ENCODE peak calls at places on chromosomes 7 and 10, in four cellular contexts. D is GM12864, P is foreskin fibroblast, H is cardiac fibroblast. U is an unnamed sample.

GRCh38 chr10:117327262-117327661 is 48.0 kb downstream of the PDZD8 start:
- DNase-seq in D (no peak), P (no peak), H (no peak), U (no peak)

GRCh38 chr7:117072620-117073118 is 119.4 kb downstream of the ST7 start:
- DNase-seq in D (no peak), P (no peak), H (peak), U (no peak)

GRCh38 chr7:127821146-127821545 is 169.2 kb downstream of the SND1 start:
- DNase-seq in D (no peak), P (no peak), H (no peak), U (no peak)

GRCh38 chr10:77622822-77623410 is 14.7 kb downstream of the KCNMA1 start:
- DNase-seq in D (no peak), P (no peak), H (no peak), U (no peak)

GRCh38 chr7:23598321-23598720 is 1.1 kb downstream of the CCDC126 start:
- DNase-seq in D (no peak), P (no peak), H (peak), U (no peak)

GRCh38 chr7:38025815-38026214 is 105.4 kb downstream of the EPDR1 start:
- DNase-seq in D (no peak), P (no peak), H (peak), U (no peak)

GRCh38 chr7:141590666-141591065 is 39.5 kb downstream of the AGK start:
- DNase-seq in D (no peak), P (no peak), H (peak), U (no peak)

GRCh38 chr10:91907033-91907594 is 2.2 kb downstream of the FGFBP3 start:
- DNase-seq in D (no peak), P (no peak), H (peak), U (no peak)

GRCh38 chr7:46363688-46364087 is 442.6 kb upstream of the IGFBP3 start:
- DNase-seq in D (no peak), P (no peak), H (no peak), U (no peak)

DNA sequence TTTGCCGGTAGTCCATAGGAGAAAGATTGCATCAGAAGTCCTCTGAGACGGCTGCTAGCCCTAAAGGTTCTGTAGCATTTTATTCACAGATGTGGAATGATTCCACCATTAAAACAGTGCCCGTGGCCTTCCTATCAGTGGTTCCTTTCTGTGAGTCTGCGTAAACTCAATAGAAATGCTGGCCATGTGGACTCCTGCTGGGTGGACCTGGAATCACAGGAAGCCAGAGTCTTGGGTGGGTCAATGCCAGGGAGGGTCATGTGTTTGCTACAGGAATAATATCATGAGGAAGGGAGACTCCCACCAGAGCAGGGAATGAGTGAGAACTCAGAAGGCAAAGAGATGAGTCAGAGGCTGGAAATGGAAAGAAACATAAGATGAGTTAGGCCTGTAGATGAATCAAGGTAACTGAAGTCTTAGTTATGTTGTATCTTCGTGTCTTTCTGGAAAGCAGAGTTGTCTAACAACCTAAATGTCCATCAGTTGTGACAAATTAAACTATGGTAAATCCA is 410.4 kb upstream of the AUTS2 start:
- DNase-seq in D (no peak), P (no peak), H (no peak), U (no peak)
- TF ChIP-seq CTCF in D (no peak), P (no peak), H (no peak), U (no peak)

DNA sequence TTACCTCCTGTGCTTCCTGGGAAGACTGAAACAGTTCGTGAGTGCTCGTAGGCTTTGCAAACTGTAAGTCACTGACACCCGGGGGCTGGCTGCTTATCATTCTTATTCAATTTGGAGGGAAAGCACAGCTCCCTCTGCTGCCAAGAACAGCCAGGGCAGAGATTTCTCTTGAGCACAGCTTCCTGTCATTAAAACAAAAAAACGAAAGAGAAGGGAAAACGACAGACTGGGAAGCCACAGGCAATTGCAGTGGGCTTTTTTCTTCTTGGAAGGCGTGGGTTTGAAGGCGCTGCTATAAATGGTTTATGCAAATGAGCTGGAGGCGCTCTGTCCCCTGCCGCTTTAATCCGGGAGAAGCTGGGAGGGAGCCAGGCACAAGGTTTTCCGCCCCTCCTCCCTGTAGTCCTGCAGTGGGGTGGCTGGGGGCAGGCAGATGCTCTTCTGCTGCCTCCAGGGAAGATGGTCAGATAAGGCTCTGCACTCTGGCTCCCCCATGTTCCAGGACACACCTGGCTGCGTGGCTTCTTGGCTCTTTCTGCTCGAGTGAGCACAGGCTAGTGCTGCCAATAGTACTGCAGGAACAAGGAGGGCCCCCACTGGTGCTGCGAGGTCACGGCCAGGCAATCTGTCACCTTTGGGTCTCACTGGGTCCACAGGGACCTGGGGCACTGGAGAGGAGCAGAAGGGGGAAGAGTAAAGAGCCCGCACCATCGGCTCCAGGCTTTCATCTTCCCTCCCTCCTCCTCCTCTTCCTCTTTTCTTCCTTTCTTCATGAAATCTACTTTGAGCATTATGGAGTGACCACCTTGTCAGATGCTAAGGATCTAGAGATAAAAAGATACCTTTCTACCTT is 49.5 kb downstream of the NEURL1 start:
- DNase-seq in D (peak), P (peak), H (peak), U (peak)
- TF ChIP-seq CTCF in D (peak), P (peak), H (peak), U (peak)

GRCh38 chr7:94657771-94658693 is 2.1 kb upstream of the SGCE start:
- DNase-seq in D (peak), P (peak), H (peak), U (peak)
- TF ChIP-seq CTCF in D (no peak), P (no peak), H (no peak), U (no peak)

DNA sequence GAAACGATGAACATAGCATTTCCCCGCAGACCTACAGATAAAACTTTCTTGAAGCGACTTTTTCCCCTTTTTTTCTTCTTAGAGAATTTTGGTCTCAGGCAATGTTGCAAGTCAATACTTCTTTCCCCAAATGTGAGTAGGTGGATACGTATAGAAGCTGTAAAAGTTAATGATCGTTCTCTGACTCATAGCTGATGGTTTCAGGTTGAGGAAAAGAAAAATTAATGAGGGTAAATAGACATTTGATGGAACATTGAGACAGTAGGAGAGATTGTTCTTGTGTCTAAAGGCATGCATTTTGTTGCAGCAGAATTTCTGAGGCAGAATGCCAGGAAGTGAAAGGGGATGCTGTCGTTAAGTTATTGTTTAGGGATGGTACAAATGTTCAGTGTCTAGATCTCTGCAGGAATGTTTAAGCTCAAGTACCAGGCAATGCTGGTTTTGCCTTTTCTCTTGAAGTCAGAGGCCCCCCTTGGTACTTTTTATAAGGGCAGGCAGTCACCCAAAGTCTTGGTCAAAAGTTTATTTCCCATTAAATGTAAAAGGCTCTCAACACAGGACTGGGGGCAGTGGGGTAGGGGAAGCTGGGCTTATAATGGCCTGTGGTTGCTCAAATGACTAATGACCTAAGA is 9.3 kb downstream of the TCF7L2 start:
- DNase-seq in D (no peak), P (peak), H (peak), U (no peak)
- TF ChIP-seq CTCF in D (no peak), P (no peak), H (no peak), U (no peak)

GRCh38 chr7:124276005-124276606 is 243.2 kb upstream of the TMEM229A start:
- DNase-seq in D (no peak), P (no peak), H (peak), U (no peak)
- TF ChIP-seq CTCF in D (peak), P (no peak), H (peak), U (peak)

GRCh38 chr7:151013728-151014497 is 10.4 kb downstream of the ATG9B start:
- DNase-seq in D (peak), P (peak), H (peak), U (peak)
- TF ChIP-seq CTCF in D (peak), P (peak), H (peak), U (peak)

U was measured in GM13977.